ENCODE peak calls at places on chromosomes 11 and 22, in seven cellular contexts. F, T, Y, P, S, M and N are unnamed samples. For H3K79me1, the result is how much of the 10 kb centered on the place peaks cover.

GRCh38 chr11:20367313-20367948 is 3.9 kb downstream of the HTATIP2 start:
- DNase-seq in S (no peak), M (peak), F (peak), Y (no peak), T (peak), P (no peak), N (peak)

GRCh38 chr11:9219115-9219514 is 46.0 kb downstream of the DENND5A start:
- DNase-seq in S (no peak), M (peak), T (peak), P (no peak), Y (no peak), F (peak), N (no peak)

GRCh38 chr11:118275184-118275583 is 11.1 kb upstream of the MPZL2 start:
- DNase-seq in P (no peak), F (no peak), T (no peak), Y (no peak), S (no peak), M (peak), N (peak)

GRCh38 chr11:76846441-76846840 is 14.3 kb upstream of the ACER3 start:
- DNase-seq in M (no peak), P (no peak), F (no peak), S (no peak), T (no peak), Y (no peak), N (no peak)

GRCh38 chr11:67504023-67504949 is 877 bp downstream of the PITPNM1 start:
- DNase-seq in T (peak), M (peak), F (no peak), Y (peak), P (peak), S (no peak), N (no peak)

GRCh38 chr11:72781063-72781312 is 12.9 kb downstream of the STARD10 start:
- DNase-seq in M (peak), T (no peak), Y (peak), S (no peak), P (no peak), F (no peak), N (no peak)

GRCh38 chr11:65916391-65916790 is 2.5 kb downstream of the C11orf68 start:
- DNase-seq in P (no peak), S (no peak), T (no peak), M (no peak), Y (no peak), F (no peak), N (no peak)

GRCh38 chr11:6646631-6647281 is 8.9 kb downstream of the DCHS1 start:
- DNase-seq in S (no peak), Y (no peak), T (peak), M (no peak), P (no peak), F (peak), N (no peak)

GRCh38 chr11:131924001-131924400 is 553.6 kb downstream of the NTM start:
- DNase-seq in F (peak), M (no peak), P (no peak), T (no peak), Y (no peak), S (no peak), N (no peak)

GRCh38 chr11:64060861-64061444 is 25.2 kb downstream of the FLRT1 start:
- DNase-seq in M (peak), P (peak), T (peak), F (no peak), S (peak), Y (peak), N (peak)

GRCh38 chr11:1675536-1676253 is 21.3 kb upstream of the KRTAP5-6 start:
- DNase-seq in M (no peak), T (no peak), P (no peak), Y (no peak), S (no peak), F (no peak), N (no peak)

GRCh38 chr11:9953994-9954626 is 290.2 kb downstream of the SWAP70 start:
- DNase-seq in M (no peak), P (no peak), Y (no peak), T (peak), F (peak), S (no peak), N (no peak)

GRCh38 chr11:67271548-67272284 is 5.4 kb downstream of the GRK2 start:
- DNase-seq in S (no peak), M (peak), Y (no peak), T (no peak), F (no peak), P (no peak), N (no peak)

GRCh38 chr11:84498016-84498415 is 1129.1 kb downstream of the DLG2 start:
- DNase-seq in S (no peak), M (no peak), T (peak), F (no peak), P (no peak), Y (no peak), N (no peak)

GRCh38 chr11:103587951-103588788 is 448.3 kb upstream of the DDI1 start:
- DNase-seq in Y (no peak), T (no peak), P (no peak), S (no peak), M (peak), F (no peak), N (peak)

GRCh38 chr11:65059959-65060824 is 1.8 kb upstream of the NAALADL1 start:
- DNase-seq in M (no peak), F (peak), T (peak), P (no peak), Y (no peak), S (no peak), N (no peak)

GRCh38 chr11:131665344-131665968 is 295.0 kb downstream of the NTM start:
- DNase-seq in T (no peak), M (no peak), F (no peak), Y (no peak), P (no peak), S (no peak), N (no peak)

GRCh38 chr11:44862546-44863101 is 88.1 kb downstream of the TP53I11 start:
- DNase-seq in P (no peak), T (no peak), Y (no peak), F (no peak), M (no peak), S (no peak), N (no peak)

GRCh38 chr11:2071748-2072385 is 67.3 kb downstream of the IGF2 start:
- DNase-seq in T (no peak), P (no peak), S (no peak), F (no peak), Y (no peak), M (no peak), N (no peak)

GRCh38 chr11:66479741-66480115 is 506 bp upstream of the DPP3 start:
- DNase-seq in T (no peak), M (no peak), F (no peak), Y (no peak), S (no peak), P (no peak), N (no peak)

GRCh38 chr22:23094695-23095466 is 24.6 kb downstream of the GNAZ start:
- DNase-seq in F (no peak), S (no peak), M (no peak), Y (no peak), P (no peak), T (no peak), N (no peak)

GRCh38 chr22:25564979-25565677 is 653 bp downstream of the GRK3 start:
- DNase-seq in M (peak), T (peak), S (peak), P (no peak), F (no peak), Y (peak), N (peak)

GRCh38 chr11:32056445-32056844 is 34.4 kb upstream of the RCN1 start:
- DNase-seq in M (no peak), F (no peak), Y (no peak), T (no peak), P (no peak), S (no peak), N (no peak)

GRCh38 chr11:105236631-105237030 is 97.1 kb upstream of the CARD18 start:
- DNase-seq in Y (no peak), M (no peak), P (no peak), T (peak), S (no peak), F (peak), N (no peak)

GRCh38 chr11:8928981-8929615 is 3.6 kb downstream of the C11orf16 start:
- DNase-seq in T (peak), Y (no peak), F (peak), S (no peak), P (no peak), M (peak), N (no peak)

GRCh38 chr11:92198276-92198675 is 26.3 kb upstream of the FAT3 start:
- DNase-seq in S (no peak), Y (no peak), M (no peak), F (no peak), T (no peak), P (no peak), N (no peak)

GRCh38 chr22:40156001-40156516 is 21.7 kb upstream of the TNRC6B start:
- DNase-seq in Y (peak), F (peak), P (no peak), S (peak), T (peak), M (peak), N (peak)

GRCh38 chr11:84819128-84819527 is 808.0 kb downstream of the DLG2 start:
- DNase-seq in Y (no peak), S (no peak), T (peak), P (no peak), M (no peak), F (no peak), N (no peak)

GRCh38 chr22:43462701-43463100 is 50.9 kb downstream of the MPPED1 start:
- DNase-seq in M (no peak), F (no peak), P (no peak), S (no peak), T (no peak), Y (no peak), N (no peak)

GRCh38 chr11:15342163-15342562 is 227.4 kb downstream of the INSC start:
- DNase-seq in T (no peak), P (no peak), M (no peak), F (no peak), Y (no peak), S (no peak), N (peak)

GRCh38 chr22:50584106-50585096 is 1.8 kb upstream of the CHKB start:
- DNase-seq in Y (no peak), M (peak), T (no peak), P (no peak), S (no peak), F (no peak), N (peak)

GRCh38 chr22:50587407-50587806 is 4.8 kb upstream of the CHKB start:
- DNase-seq in Y (no peak), P (no peak), S (no peak), M (peak), F (no peak), T (no peak), N (no peak)

GRCh38 chr22:50585238-50585637 is 2.6 kb upstream of the CHKB start:
- DNase-seq in S (no peak), Y (no peak), T (no peak), F (no peak), M (no peak), P (no peak), N (no peak)

GRCh38 chr22:50585781-50586180 is 3.1 kb upstream of the CHKB start:
- DNase-seq in M (no peak), T (no peak), P (no peak), F (no peak), Y (no peak), S (no peak), N (no peak)

GRCh38 chr22:50586416-50586815 is 3.8 kb upstream of the CHKB start:
- DNase-seq in F (no peak), Y (no peak), S (no peak), P (no peak), M (no peak), T (no peak), N (no peak)
- H3K79me1 ChIP-seq in F (under half), Y (under half), S (under half), P (under half), M (under half), T (under half), N (under half)

DNA sequence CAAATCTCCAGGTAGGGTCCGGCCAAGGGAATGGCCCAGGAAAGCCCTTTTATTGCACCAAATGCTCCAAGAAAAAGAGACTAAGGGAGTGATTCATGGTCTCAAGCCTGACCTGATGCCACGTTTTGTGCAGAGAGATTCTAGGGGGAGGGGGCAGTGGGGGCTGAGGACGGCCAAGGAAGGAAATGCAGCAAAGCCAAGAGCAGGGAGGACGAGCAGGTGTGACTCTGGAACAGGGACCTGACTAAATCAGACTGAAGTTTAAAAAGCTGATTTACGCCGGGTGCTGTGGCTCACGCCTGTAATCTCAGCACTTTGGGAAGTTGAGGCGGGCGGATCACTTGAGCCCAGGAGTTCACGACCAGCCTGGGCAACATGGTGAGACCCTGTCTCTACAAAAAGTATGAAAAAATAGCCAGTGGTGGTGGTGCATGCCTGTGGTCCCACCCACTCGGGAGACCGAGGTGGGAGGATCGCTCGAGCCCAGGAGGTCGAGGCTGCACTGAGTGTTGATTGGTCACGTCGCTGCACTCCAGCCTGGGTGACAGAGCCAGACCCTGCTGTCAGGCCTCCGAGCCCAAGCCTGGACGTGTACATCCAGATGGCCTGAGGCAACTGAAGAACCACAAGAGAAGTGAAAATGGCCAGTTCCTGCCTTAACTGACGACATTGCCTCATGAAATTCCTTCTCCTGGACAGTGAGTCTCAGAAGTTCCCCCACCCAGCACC is 10.8 kb upstream of the IFITM3 start:
- DNase-seq in Y (no peak), S (peak), F (no peak), M (no peak), P (no peak), T (no peak), N (no peak)
- H3K79me1 ChIP-seq in Y (under half), S (under half), F (under half), M (under half), P (under half), T (under half), N (under half)

GRCh38 chr11:128777369-128778011 is 83.6 kb downstream of the FLI1 start:
- DNase-seq in M (no peak), P (no peak), F (no peak), T (no peak), Y (peak), S (peak), N (peak)

GRCh38 chr11:128775513-128775912 is 81.6 kb downstream of the FLI1 start:
- DNase-seq in P (no peak), S (no peak), M (no peak), Y (no peak), F (no peak), T (peak), N (no peak)

GRCh38 chr11:128776088-128776433 is 82.2 kb downstream of the FLI1 start:
- DNase-seq in F (no peak), M (no peak), Y (no peak), P (no peak), S (no peak), T (no peak), N (peak)

GRCh38 chr11:128776434-128777284 is 82.8 kb downstream of the FLI1 start:
- DNase-seq in T (peak), P (peak), F (peak), M (peak), S (peak), Y (peak), N (peak)

GRCh38 chr11:128779036-128779435 is 85.2 kb downstream of the FLI1 start:
- DNase-seq in T (peak), P (no peak), S (no peak), F (peak), Y (no peak), M (peak), N (no peak)
- H3K79me1 ChIP-seq in T (under half), P (under half), S (under half), F (under half), Y (under half), M (under half), N (under half)

DNA sequence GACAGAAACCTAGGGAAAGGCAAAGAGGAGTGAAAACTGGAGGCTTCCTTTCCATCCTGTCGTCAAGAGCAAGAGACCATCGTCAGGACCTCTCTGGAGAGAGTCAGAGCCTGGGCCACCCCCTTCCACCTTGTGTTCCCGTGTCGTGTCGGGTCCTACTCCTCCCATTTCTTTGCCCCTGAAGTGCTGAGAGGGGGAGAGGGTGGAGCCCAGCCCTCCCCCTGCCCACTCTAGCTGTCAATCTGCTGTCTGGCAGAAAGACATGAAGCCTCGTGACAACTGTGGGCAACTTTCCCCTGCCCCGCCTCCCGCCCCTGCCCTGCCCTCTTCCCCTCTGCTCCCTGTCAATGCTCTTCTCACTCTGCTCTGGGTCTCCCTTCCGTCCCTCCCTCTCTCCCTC is 20.6 kb downstream of the ANKK1 start:
- DNase-seq in P (no peak), F (no peak), S (no peak), Y (no peak), M (no peak), T (no peak), N (no peak)
- H3K79me1 ChIP-seq in P (under half), F (under half), S (under half), Y (under half), M (under half), T (under half), N (under half)

GRCh38 chr22:50259302-50259701 is 2.2 kb downstream of the MAPK12 start:
- DNase-seq in S (no peak), Y (no peak), M (no peak), P (no peak), F (no peak), T (no peak), N (no peak)
- H3K79me1 ChIP-seq in S (under half), Y (under half), M (under half), P (under half), F (under half), T (under half), N (under half)

DNA sequence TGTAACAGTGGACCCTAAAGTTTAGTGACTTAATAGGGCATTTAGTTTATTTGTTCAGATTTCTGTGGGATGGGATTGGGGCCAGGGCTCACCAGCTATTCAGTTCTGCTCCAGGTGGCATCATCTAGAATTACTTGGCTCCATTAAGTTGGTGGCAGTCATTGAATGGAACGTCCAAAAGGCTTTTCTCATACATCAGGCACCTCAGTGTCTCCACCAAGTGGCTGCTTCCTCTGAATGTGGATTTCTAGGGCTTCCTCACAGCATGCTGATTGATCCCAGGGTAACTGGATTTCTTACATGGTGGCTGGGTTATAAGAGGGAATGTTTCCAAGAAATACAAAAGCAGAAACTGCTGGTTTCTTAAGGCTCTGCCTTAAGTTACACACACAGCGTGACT is 34.7 kb downstream of the USP47 start:
- DNase-seq in P (no peak), M (peak), T (no peak), S (peak), F (no peak), Y (no peak), N (peak)
- H3K79me1 ChIP-seq in P (under half), M (under half), T (under half), S (under half), F (half or more), Y (under half), N (under half)

DNA sequence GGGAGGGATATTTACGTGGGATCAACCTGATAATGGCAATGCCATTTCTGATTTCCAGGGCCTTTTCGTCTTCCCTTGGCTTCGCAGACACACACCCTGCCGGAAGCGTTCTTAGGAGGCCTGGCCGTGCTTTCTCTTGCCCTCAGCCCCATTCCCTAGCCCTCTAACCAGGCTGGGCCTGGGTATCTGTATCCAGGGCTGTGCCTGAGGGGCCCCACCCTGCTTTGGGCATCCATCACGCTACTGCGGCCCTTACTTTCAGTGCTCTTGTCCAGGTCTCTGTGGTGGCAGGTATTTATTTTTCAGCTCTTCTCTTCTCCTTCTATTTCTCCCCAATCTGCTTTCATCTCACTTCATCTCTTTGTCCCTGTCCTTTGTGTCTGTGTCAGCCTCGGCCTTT is 105.0 kb downstream of the ZBTB16 start:
- DNase-seq in P (no peak), F (no peak), M (no peak), Y (no peak), S (no peak), T (no peak), N (no peak)
- H3K79me1 ChIP-seq in P (under half), F (under half), M (under half), Y (under half), S (under half), T (under half), N (under half)

DNA sequence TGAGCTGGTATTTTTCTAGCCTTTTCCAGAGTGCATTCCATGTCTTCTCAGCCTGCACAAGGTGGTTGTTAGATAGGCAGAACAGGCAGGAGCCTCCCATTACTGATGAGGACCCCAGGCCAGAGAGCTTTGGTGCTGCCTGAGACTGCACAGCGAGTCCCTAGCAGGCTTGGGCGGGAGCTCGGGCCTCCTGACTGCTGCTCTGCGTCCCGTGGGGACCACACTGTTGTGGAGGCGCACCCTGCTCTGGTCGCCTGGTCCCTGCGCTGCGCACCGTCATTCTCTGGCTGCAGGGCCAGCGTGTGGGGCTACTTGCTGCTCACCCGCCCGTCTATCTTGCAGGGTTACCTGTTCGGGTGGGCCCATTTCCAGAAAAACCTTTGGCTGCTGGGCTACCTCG is 8.5 kb downstream of the TPCN2 start:
- DNase-seq in T (no peak), S (no peak), F (no peak), Y (no peak), M (no peak), P (no peak), N (no peak)
- H3K79me1 ChIP-seq in T (half or more), S (under half), F (half or more), Y (under half), M (under half), P (under half), N (under half)